ENCODE peak calls at places on chromosomes 4 and X, in four cellular contexts. Z, X, J and V are unnamed samples. For H3K36me3, the result is how much of the 10 kb centered on the place peaks cover.

GRCh38 chr4:39022241-39022640 is 10.0 kb downstream of the TMEM156 start:
- DNase-seq in J (no peak), X (no peak), Z (no peak), V (no peak)

GRCh38 chrX:70166601-70167590 is 10.4 kb upstream of the DGAT2L6 start:
- DNase-seq in J (no peak), Z (no peak), X (no peak), V (no peak)

GRCh38 chr4:151687021-151687640 is 73.7 kb downstream of the GATB start:
- DNase-seq in J (no peak), X (no peak), Z (no peak), V (no peak)

GRCh38 chr4:81807927-81808672 is 336.4 kb upstream of the RASGEF1B start:
- DNase-seq in Z (no peak), J (no peak), X (no peak), V (no peak)

GRCh38 chr4:170651786-170652185 is 562.0 kb upstream of the AADAT start:
- DNase-seq in Z (no peak), X (no peak), J (no peak), V (no peak)

GRCh38 chrX:14095702-14096101 is 66.0 kb upstream of the GEMIN8 start:
- DNase-seq in X (peak), Z (peak), J (peak), V (peak)

GRCh38 chrX:115410731-115411435 is 121.4 kb downstream of the LUZP4 start:
- DNase-seq in J (no peak), Z (no peak), X (no peak), V (no peak)

GRCh38 chrX:67780694-67781109 is 236.9 kb downstream of the AR start:
- DNase-seq in J (no peak), Z (no peak), X (peak), V (no peak)

GRCh38 chr4:42641155-42641554 is 15.8 kb downstream of the ATP8A1 start:
- DNase-seq in X (no peak), J (no peak), Z (no peak), V (no peak)

GRCh38 chrX:4110964-4111363 is 397.5 kb upstream of the PRKX start:
- DNase-seq in J (no peak), Z (no peak), X (no peak), V (no peak)

GRCh38 chrX:85922821-85923220 is 124.5 kb downstream of the CHM start:
- DNase-seq in Z (no peak), J (no peak), X (no peak), V (no peak)

GRCh38 chr4:94974773-94975172 is 217.0 kb downstream of the BMPR1B start:
- DNase-seq in X (no peak), J (no peak), Z (no peak), V (no peak)

GRCh38 chr4:128812360-128812958 is 3.0 kb downstream of the JADE1 start:
- DNase-seq in Z (peak), X (peak), J (no peak), V (no peak)

GRCh38 chrX:40062525-40063193 is 35.1 kb downstream of the BCOR start:
- DNase-seq in X (no peak), J (no peak), Z (no peak), V (peak)

GRCh38 chrX:106246511-106246910 is 78.4 kb downstream of the PWWP3B start:
- DNase-seq in Z (no peak), J (no peak), X (no peak), V (no peak)

GRCh38 chrX:39519213-39519544 is 578.6 kb downstream of the BCOR start:
- DNase-seq in Z (no peak), X (peak), J (no peak), V (no peak)

GRCh38 chr4:119162174-119162573 is 26.5 kb downstream of the MYOZ2 start:
- DNase-seq in Z (no peak), X (no peak), J (no peak), V (no peak)

GRCh38 chrX:134548257-134548732 is 88.3 kb downstream of the HPRT1 start:
- DNase-seq in X (peak), Z (peak), J (no peak), V (peak)
- H3K4me3 ChIP-seq in X (peak), Z (peak), J (peak), V (peak)

GRCh38 chr4:71711044-71711984 is 72.6 kb downstream of the GC start:
- DNase-seq in Z (no peak), J (no peak), X (no peak), V (no peak)
- H3K36me3 ChIP-seq in Z (under half), J (under half), X (under half), V (under half)

GRCh38 chr4:87185471-87185870 is 34.9 kb downstream of the KLHL8 start:
- DNase-seq in J (no peak), X (no peak), Z (no peak), V (no peak)

GRCh38 chr4:87188063-87188462 is 32.4 kb downstream of the KLHL8 start:
- DNase-seq in Z (no peak), X (no peak), J (no peak), V (no peak)

GRCh38 chr4:87192155-87192919 is 28.1 kb downstream of the KLHL8 start:
- DNase-seq in X (no peak), J (no peak), Z (no peak), V (no peak)

GRCh38 chr4:87193958-87194675 is 26.3 kb downstream of the KLHL8 start:
- DNase-seq in J (no peak), X (no peak), Z (no peak), V (no peak)

GRCh38 chr4:87188932-87189331 is 31.5 kb downstream of the KLHL8 start:
- DNase-seq in X (no peak), Z (no peak), J (no peak), V (no peak)
- H3K4me3 ChIP-seq in X (no peak), Z (no peak), J (no peak), V (no peak)

GRCh38 chr4:858831-859451 is 33.0 kb upstream of the CPLX1 start:
- DNase-seq in J (no peak), X (no peak), Z (no peak), V (peak)
- H3K36me3 ChIP-seq in J (under half), X (under half), Z (half or more), V (under half)

GRCh38 chr4:186554890-186555827 is at the start of gene MTNR1A:
- DNase-seq in Z (no peak), X (peak), J (no peak), V (peak)
- H3K4me3 ChIP-seq in Z (no peak), X (peak), J (peak), V (peak)

GRCh38 chr4:1315306-1315705 is 25.6 kb downstream of the MAEA start:
- DNase-seq in Z (no peak), X (no peak), J (no peak), V (peak)

GRCh38 chr4:1318046-1318375 is 28.3 kb downstream of the MAEA start:
- DNase-seq in Z (no peak), J (no peak), X (no peak), V (peak)

GRCh38 chr4:1317177-1318045 is 27.7 kb downstream of the MAEA start:
- DNase-seq in Z (no peak), J (no peak), X (no peak), V (no peak)

GRCh38 chr4:1315838-1316536 is 26.3 kb downstream of the MAEA start:
- DNase-seq in Z (peak), J (no peak), X (no peak), V (no peak)

DNA sequence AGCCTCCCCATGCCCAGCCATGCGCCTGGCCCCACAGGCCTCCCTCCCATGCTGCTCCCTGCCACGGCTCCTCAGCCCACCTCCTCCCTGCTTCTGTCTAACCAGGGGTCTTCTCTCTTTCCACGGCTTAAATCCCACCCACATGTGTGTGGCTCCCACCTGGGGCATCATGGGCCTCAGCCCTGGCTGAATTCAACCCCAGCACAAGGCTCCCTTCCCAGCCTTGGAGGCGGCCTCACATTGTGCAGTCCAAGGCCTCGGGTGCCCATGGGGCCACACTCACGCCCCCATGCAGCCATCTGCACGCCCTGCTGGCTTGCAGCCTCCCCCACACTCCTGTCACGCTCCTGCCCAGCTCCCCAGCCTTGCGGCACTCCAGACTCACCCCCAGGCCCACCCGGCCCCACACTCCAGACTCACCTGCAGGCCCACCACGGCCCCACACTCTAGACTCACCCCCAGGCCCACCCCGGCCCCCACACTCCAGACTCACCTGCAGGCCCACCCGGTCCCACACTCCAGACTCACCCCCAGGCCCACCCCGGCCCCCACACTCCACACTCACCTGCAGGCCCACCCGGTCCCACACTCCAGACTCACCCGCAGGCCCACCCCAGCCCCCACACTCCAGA is 27.0 kb downstream of the MAEA start:
- DNase-seq in J (no peak), Z (no peak), X (no peak), V (peak)
- H3K36me3 ChIP-seq in J (under half), Z (half or more), X (under half), V (under half)

DNA sequence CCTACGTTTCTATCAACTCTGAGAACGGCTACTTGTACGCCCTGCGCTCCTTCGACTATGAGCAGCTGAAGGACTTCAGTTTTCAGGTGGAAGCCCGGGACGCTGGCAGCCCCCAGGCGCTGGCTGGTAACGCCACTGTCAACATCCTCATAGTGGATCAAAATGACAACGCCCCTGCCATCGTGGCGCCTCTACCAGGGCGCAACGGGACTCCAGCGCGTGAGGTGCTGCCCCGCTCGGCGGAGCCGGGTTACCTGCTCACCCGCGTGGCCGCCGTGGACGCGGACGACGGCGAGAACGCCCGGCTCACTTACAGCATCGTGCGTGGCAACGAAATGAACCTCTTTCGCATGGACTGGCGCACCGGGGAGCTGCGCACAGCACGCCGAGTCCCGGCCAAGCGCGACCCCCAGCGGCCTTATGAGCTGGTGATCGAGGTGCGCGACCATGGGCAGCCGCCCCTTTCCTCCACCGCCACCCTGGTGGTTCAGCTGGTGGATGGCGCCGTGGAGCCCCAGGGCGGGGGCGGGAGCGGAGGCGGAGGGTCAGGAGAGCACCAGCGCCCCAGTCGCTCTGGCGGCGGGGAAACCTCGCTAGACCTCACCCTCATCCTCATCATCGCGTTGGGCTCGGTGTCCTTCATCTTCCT is 2.7 kb downstream of the PCDH10 start:
- DNase-seq in X (peak), Z (no peak), J (no peak), V (peak)
- H3K4me3 ChIP-seq in X (peak), Z (no peak), J (peak), V (peak)

GRCh38 chr4:86717651-86718050 is 123.5 kb downstream of the PTPN13 start:
- DNase-seq in X (no peak), Z (no peak), J (no peak), V (no peak)
- H3K36me3 ChIP-seq in X (under half), Z (under half), J (under half), V (under half)

GRCh38 chr4:155208258-155209054 is at the start of gene NPY2R:
- DNase-seq in Z (no peak), J (no peak), X (peak), V (peak)

GRCh38 chr4:155207534-155208257 is 740 bp upstream of the NPY2R start:
- DNase-seq in Z (no peak), J (peak), X (peak), V (peak)
- H3K4me3 ChIP-seq in Z (no peak), J (peak), X (peak), V (peak)

GRCh38 chr4:45931151-45931550 is 192.7 kb downstream of the GABRG1 start:
- DNase-seq in X (no peak), J (no peak), Z (no peak), V (no peak)
- H3K36me3 ChIP-seq in X (under half), J (under half), Z (under half), V (under half)